ENCODE peak calls at places on chromosomes 12 and 14, in four cellular contexts. One of them, this sample, is unnamed.

GRCh38 chr14:38003746-38004609 is 203.7 kb upstream of the SSTR1 start:
- DNase-seq in WERI-Rb-1: peak
- DNase-seq in GM10248: no peak
- DNase-seq in ovary: no peak
- DNase-seq in this sample: no peak

GRCh38 chr14:55126932-55127490 is 2.0 kb upstream of the LGALS3 start:
- DNase-seq in ovary: no peak
- DNase-seq in WERI-Rb-1: no peak
- DNase-seq in GM10248: no peak
- DNase-seq in this sample: no peak

GRCh38 chr12:124109760-124110159 is 136.7 kb downstream of the ZNF664 start:
- DNase-seq in ovary: no peak
- DNase-seq in GM10248: peak
- DNase-seq in WERI-Rb-1: no peak
- DNase-seq in this sample: no peak

GRCh38 chr12:80271770-80272169 is 172.3 kb upstream of the PTPRQ start:
- DNase-seq in ovary: no peak
- DNase-seq in WERI-Rb-1: no peak
- DNase-seq in GM10248: no peak
- DNase-seq in this sample: no peak

GRCh38 chr12:91852646-91853045 is 293.0 kb downstream of the BTG1 start:
- DNase-seq in ovary: no peak
- DNase-seq in GM10248: no peak
- DNase-seq in WERI-Rb-1: no peak
- DNase-seq in this sample: no peak

GRCh38 chr14:78921856-78922255 is 751.7 kb downstream of the NRXN3 start:
- DNase-seq in GM10248: no peak
- DNase-seq in WERI-Rb-1: no peak
- DNase-seq in ovary: no peak
- DNase-seq in this sample: no peak

GRCh38 chr12:75725505-75726120 is 214.2 kb upstream of the KRR1 start:
- DNase-seq in GM10248: no peak
- DNase-seq in ovary: no peak
- DNase-seq in WERI-Rb-1: no peak
- DNase-seq in this sample: no peak

GRCh38 chr14:64774272-64774671 is 70.0 kb downstream of the PLEKHG3 start:
- DNase-seq in WERI-Rb-1: no peak
- DNase-seq in ovary: no peak
- DNase-seq in GM10248: no peak
- DNase-seq in this sample: no peak

GRCh38 chr14:102822311-102822863 is 45.1 kb downstream of the TRAF3 start:
- DNase-seq in GM10248: no peak
- DNase-seq in WERI-Rb-1: no peak
- DNase-seq in ovary: no peak
- DNase-seq in this sample: no peak

GRCh38 chr14:55921516-55921915 is 196.7 kb upstream of the PELI2 start:
- DNase-seq in ovary: no peak
- DNase-seq in WERI-Rb-1: no peak
- DNase-seq in GM10248: no peak
- DNase-seq in this sample: no peak

GRCh38 chr14:79514700-79515099 is 696.6 kb downstream of the DIO2 start:
- DNase-seq in ovary: no peak
- DNase-seq in GM10248: no peak
- DNase-seq in WERI-Rb-1: no peak
- DNase-seq in this sample: no peak

GRCh38 chr12:116376354-116377193 is 99.1 kb upstream of the MED13L start:
- DNase-seq in GM10248: no peak
- DNase-seq in WERI-Rb-1: no peak
- DNase-seq in ovary: no peak
- DNase-seq in this sample: no peak

GRCh38 chr12:126770188-126770587 is 1496.8 kb upstream of the TMEM132C start:
- DNase-seq in ovary: no peak
- DNase-seq in GM10248: no peak
- DNase-seq in WERI-Rb-1: no peak
- DNase-seq in this sample: no peak

GRCh38 chr12:47832263-47832933 is 12.7 kb upstream of the HDAC7 start:
- DNase-seq in ovary: no peak
- DNase-seq in WERI-Rb-1: no peak
- DNase-seq in GM10248: peak
- DNase-seq in this sample: no peak

GRCh38 chr12:3792623-3793288 is 39.8 kb upstream of the CRACR2A start:
- DNase-seq in WERI-Rb-1: no peak
- DNase-seq in GM10248: no peak
- DNase-seq in ovary: no peak
- DNase-seq in this sample: no peak

GRCh38 chr14:102316048-102316745 is 3.3 kb upstream of the ZNF839 start:
- DNase-seq in WERI-Rb-1: peak
- DNase-seq in ovary: peak
- DNase-seq in GM10248: no peak
- DNase-seq in this sample: no peak

GRCh38 chr14:64979336-64980074 is 7.2 kb upstream of the FNTB start:
- DNase-seq in WERI-Rb-1: no peak
- DNase-seq in GM10248: no peak
- DNase-seq in ovary: no peak
- DNase-seq in this sample: no peak

DNA sequence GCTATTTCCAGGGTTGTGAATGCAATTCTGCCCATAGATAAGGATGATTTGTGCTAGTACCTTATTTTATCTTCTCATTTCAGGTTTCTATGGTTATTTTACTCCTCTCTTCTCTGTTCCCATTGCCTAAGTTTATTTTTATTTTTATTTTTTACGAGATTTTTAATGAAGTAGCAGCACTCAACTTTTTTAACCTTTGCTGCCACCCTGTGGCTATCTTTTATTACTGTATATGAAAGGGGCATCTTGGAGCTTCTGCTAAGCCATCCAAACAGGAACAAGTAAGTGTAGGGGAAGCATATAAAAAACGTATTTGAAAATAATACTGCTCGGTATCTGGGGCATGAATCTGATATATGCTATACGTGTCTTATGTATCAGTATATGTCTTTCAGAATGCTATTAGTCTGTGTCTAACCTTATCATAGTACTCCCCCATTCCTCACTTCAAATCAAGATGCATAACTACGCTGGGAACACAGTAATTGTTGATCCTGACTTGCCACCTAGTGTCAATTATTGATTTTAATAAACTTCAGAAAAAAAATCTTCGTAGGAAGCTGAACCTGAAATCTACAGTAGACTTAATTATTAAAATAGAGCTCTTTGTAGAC is 60.3 kb downstream of the KLRG1 start:
- DNase-seq in GM10248: peak
- DNase-seq in WERI-Rb-1: no peak
- DNase-seq in ovary: no peak
- DNase-seq in this sample: no peak
- TF ChIP-seq CTCF in GM10248: peak
- TF ChIP-seq CTCF in WERI-Rb-1: peak
- TF ChIP-seq CTCF in ovary: no peak
- TF ChIP-seq CTCF in this sample: peak

DNA sequence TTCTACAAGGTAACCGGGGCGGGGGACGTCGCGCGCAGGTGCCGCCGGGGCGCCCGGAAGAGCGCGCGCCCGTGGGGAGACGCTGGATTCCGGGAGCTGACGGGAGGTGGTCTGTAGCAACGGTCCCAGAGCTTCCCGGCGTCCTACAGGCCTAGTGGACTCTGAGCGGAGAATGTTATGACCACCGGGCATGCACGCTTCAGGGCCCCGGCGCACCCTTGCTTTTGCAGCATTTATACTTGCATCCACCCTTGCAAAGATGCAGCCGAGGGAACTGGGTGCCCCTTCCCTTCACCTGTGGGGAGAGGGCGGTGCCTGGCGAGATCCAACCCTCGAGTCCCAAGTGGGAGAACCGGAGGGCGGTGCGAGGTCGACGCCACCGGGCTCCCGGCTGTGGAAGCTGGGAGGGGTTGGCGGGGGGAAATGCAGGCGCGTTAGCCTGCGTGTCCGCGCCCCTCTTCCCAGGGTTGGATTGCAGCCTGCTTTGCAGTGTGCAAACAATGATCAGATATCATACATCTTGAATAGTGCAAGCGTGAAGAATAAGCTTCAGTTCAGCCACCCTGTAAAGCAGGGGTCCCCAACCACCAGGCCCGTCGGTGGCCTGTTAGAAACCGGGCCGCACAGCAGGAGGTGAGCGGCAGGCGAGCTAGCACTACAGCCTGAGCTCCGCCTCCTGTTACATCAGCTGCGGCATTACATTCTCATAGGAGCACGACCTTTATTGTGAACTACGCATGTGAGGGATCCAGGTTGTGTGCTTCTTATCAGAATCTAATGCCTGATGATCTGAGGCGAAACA is 576 bp downstream of the ERP29 start:
- DNase-seq in GM10248: peak
- DNase-seq in WERI-Rb-1: peak
- DNase-seq in ovary: peak
- DNase-seq in this sample: peak
- TF ChIP-seq CTCF in GM10248: no peak
- TF ChIP-seq CTCF in WERI-Rb-1: no peak
- TF ChIP-seq CTCF in ovary: no peak
- TF ChIP-seq CTCF in this sample: no peak

GRCh38 chr12:119925269-119925668 is 48.1 kb upstream of the CIT start:
- DNase-seq in ovary: no peak
- DNase-seq in WERI-Rb-1: no peak
- DNase-seq in GM10248: no peak
- DNase-seq in this sample: no peak
- TF ChIP-seq CTCF in ovary: no peak
- TF ChIP-seq CTCF in WERI-Rb-1: no peak
- TF ChIP-seq CTCF in GM10248: no peak
- TF ChIP-seq CTCF in this sample: no peak

DNA sequence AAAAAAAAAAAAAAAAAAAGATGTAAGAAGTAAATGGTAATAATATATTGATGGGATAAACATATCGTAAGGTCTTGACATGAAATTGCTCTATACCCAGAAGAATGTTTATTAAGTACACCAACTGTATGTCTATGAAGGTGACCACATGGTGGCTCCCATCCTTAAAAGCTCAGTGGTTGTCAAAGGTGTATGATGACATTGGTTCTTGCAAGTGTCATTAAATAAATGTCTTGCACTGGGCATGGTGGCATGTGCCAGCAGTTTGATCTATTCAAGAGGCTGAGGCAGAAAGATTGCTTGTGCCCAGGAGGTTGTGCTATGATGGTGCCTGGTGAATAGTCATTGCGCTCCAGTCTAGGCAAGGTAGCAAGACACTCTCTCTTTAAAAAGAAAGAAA is 10.4 kb downstream of the CCT2 start:
- DNase-seq in ovary: no peak
- DNase-seq in WERI-Rb-1: no peak
- DNase-seq in GM10248: no peak
- DNase-seq in this sample: no peak
- TF ChIP-seq CTCF in ovary: no peak
- TF ChIP-seq CTCF in WERI-Rb-1: no peak
- TF ChIP-seq CTCF in GM10248: no peak
- TF ChIP-seq CTCF in this sample: no peak

This sample was measured in natural killer cell.